ENCODE peak calls at places on chromosomes 5 and 9, in seven cellular contexts. One of them, this sample, is unnamed.

GRCh38 chr9:136773386-136774044 is 9.2 kb upstream of the LCN15 start:
- DNase-seq in left lung: peak
- DNase-seq in NCI-H1092 treated with DMSO at 0.1 percent for 48 hours: no peak
- DNase-seq in activated CD8-positive, alpha-beta memory T cell treated with anti-CD3 and anti-CD28 coated beads for 4 hours: no peak
- DNase-seq in ELF-1: peak
- DNase-seq in RKO: peak
- DNase-seq in T-helper 1 cell: no peak
- DNase-seq in this sample: peak

GRCh38 chr9:106420511-106420944 is 442.4 kb upstream of the ZNF462 start:
- DNase-seq in NCI-H1092 treated with DMSO at 0.1 percent for 48 hours: no peak
- DNase-seq in activated CD8-positive, alpha-beta memory T cell treated with anti-CD3 and anti-CD28 coated beads for 4 hours: no peak
- DNase-seq in left lung: no peak
- DNase-seq in ELF-1: peak
- DNase-seq in T-helper 1 cell: no peak
- DNase-seq in RKO: no peak
- DNase-seq in this sample: no peak

GRCh38 chr5:77957-78804 is 13.8 kb upstream of the PLEKHG4B start:
- DNase-seq in activated CD8-positive, alpha-beta memory T cell treated with anti-CD3 and anti-CD28 coated beads for 4 hours: no peak
- DNase-seq in T-helper 1 cell: no peak
- DNase-seq in left lung: no peak
- DNase-seq in RKO: peak
- DNase-seq in NCI-H1092 treated with DMSO at 0.1 percent for 48 hours: peak
- DNase-seq in ELF-1: peak
- DNase-seq in this sample: no peak

GRCh38 chr5:165981721-165982120 is 2309.7 kb upstream of the WWC1 start:
- DNase-seq in ELF-1: no peak
- DNase-seq in activated CD8-positive, alpha-beta memory T cell treated with anti-CD3 and anti-CD28 coated beads for 4 hours: no peak
- DNase-seq in RKO: no peak
- DNase-seq in left lung: no peak
- DNase-seq in T-helper 1 cell: no peak
- DNase-seq in NCI-H1092 treated with DMSO at 0.1 percent for 48 hours: no peak
- DNase-seq in this sample: no peak

GRCh38 chr5:142598338-142598700 is 87.6 kb downstream of the FGF1 start:
- DNase-seq in activated CD8-positive, alpha-beta memory T cell treated with anti-CD3 and anti-CD28 coated beads for 4 hours: no peak
- DNase-seq in RKO: no peak
- DNase-seq in T-helper 1 cell: no peak
- DNase-seq in NCI-H1092 treated with DMSO at 0.1 percent for 48 hours: no peak
- DNase-seq in left lung: no peak
- DNase-seq in ELF-1: no peak
- DNase-seq in this sample: no peak

GRCh38 chr9:113701741-113702422 is 174.2 kb upstream of the ZNF618 start:
- DNase-seq in left lung: no peak
- DNase-seq in ELF-1: peak
- DNase-seq in NCI-H1092 treated with DMSO at 0.1 percent for 48 hours: no peak
- DNase-seq in activated CD8-positive, alpha-beta memory T cell treated with anti-CD3 and anti-CD28 coated beads for 4 hours: no peak
- DNase-seq in RKO: no peak
- DNase-seq in T-helper 1 cell: no peak
- DNase-seq in this sample: no peak

GRCh38 chr9:112166176-112167140 is 8.6 kb downstream of the SUSD1 start:
- DNase-seq in activated CD8-positive, alpha-beta memory T cell treated with anti-CD3 and anti-CD28 coated beads for 4 hours: no peak
- DNase-seq in RKO: no peak
- DNase-seq in NCI-H1092 treated with DMSO at 0.1 percent for 48 hours: no peak
- DNase-seq in ELF-1: peak
- DNase-seq in left lung: no peak
- DNase-seq in T-helper 1 cell: no peak
- DNase-seq in this sample: no peak

GRCh38 chr5:172114875-172115422 is 73.1 kb downstream of the STK10 start:
- DNase-seq in ELF-1: no peak
- DNase-seq in RKO: no peak
- DNase-seq in activated CD8-positive, alpha-beta memory T cell treated with anti-CD3 and anti-CD28 coated beads for 4 hours: peak
- DNase-seq in left lung: peak
- DNase-seq in T-helper 1 cell: peak
- DNase-seq in NCI-H1092 treated with DMSO at 0.1 percent for 48 hours: no peak
- DNase-seq in this sample: peak

GRCh38 chr9:34459941-34460340 is 1.3 kb downstream of the DNAI1 start:
- DNase-seq in T-helper 1 cell: no peak
- DNase-seq in ELF-1: no peak
- DNase-seq in NCI-H1092 treated with DMSO at 0.1 percent for 48 hours: no peak
- DNase-seq in RKO: no peak
- DNase-seq in left lung: no peak
- DNase-seq in activated CD8-positive, alpha-beta memory T cell treated with anti-CD3 and anti-CD28 coated beads for 4 hours: no peak
- DNase-seq in this sample: no peak

GRCh38 chr9:20316372-20316771 is 305.9 kb downstream of the MLLT3 start:
- DNase-seq in ELF-1: no peak
- DNase-seq in left lung: no peak
- DNase-seq in activated CD8-positive, alpha-beta memory T cell treated with anti-CD3 and anti-CD28 coated beads for 4 hours: no peak
- DNase-seq in T-helper 1 cell: no peak
- DNase-seq in NCI-H1092 treated with DMSO at 0.1 percent for 48 hours: no peak
- DNase-seq in RKO: no peak
- DNase-seq in this sample: no peak

GRCh38 chr5:56838409-56839039 is 23.2 kb downstream of the MAP3K1 start:
- DNase-seq in NCI-H1092 treated with DMSO at 0.1 percent for 48 hours: peak
- DNase-seq in activated CD8-positive, alpha-beta memory T cell treated with anti-CD3 and anti-CD28 coated beads for 4 hours: no peak
- DNase-seq in ELF-1: no peak
- DNase-seq in T-helper 1 cell: no peak
- DNase-seq in RKO: peak
- DNase-seq in left lung: no peak
- DNase-seq in this sample: no peak

GRCh38 chr9:34971146-34971811 is 13.2 kb downstream of the PHF24 start:
- DNase-seq in RKO: no peak
- DNase-seq in ELF-1: no peak
- DNase-seq in NCI-H1092 treated with DMSO at 0.1 percent for 48 hours: no peak
- DNase-seq in activated CD8-positive, alpha-beta memory T cell treated with anti-CD3 and anti-CD28 coated beads for 4 hours: no peak
- DNase-seq in left lung: no peak
- DNase-seq in T-helper 1 cell: no peak
- DNase-seq in this sample: no peak

GRCh38 chr5:122584411-122585110 is 190.3 kb upstream of the SNX2 start:
- DNase-seq in RKO: no peak
- DNase-seq in ELF-1: peak
- DNase-seq in NCI-H1092 treated with DMSO at 0.1 percent for 48 hours: no peak
- DNase-seq in T-helper 1 cell: no peak
- DNase-seq in left lung: no peak
- DNase-seq in activated CD8-positive, alpha-beta memory T cell treated with anti-CD3 and anti-CD28 coated beads for 4 hours: no peak
- DNase-seq in this sample: no peak

GRCh38 chr9:125911861-125912260 is 164.7 kb downstream of the PBX3 start:
- DNase-seq in T-helper 1 cell: no peak
- DNase-seq in activated CD8-positive, alpha-beta memory T cell treated with anti-CD3 and anti-CD28 coated beads for 4 hours: no peak
- DNase-seq in ELF-1: no peak
- DNase-seq in RKO: no peak
- DNase-seq in left lung: no peak
- DNase-seq in NCI-H1092 treated with DMSO at 0.1 percent for 48 hours: no peak
- DNase-seq in this sample: no peak

GRCh38 chr5:96226941-96227552 is 206.0 kb downstream of the PCSK1 start:
- DNase-seq in NCI-H1092 treated with DMSO at 0.1 percent for 48 hours: no peak
- DNase-seq in T-helper 1 cell: no peak
- DNase-seq in left lung: no peak
- DNase-seq in RKO: no peak
- DNase-seq in ELF-1: no peak
- DNase-seq in activated CD8-positive, alpha-beta memory T cell treated with anti-CD3 and anti-CD28 coated beads for 4 hours: no peak
- DNase-seq in this sample: no peak

GRCh38 chr5:116971131-116971530 is 396.5 kb upstream of the SEMA6A start:
- DNase-seq in NCI-H1092 treated with DMSO at 0.1 percent for 48 hours: no peak
- DNase-seq in activated CD8-positive, alpha-beta memory T cell treated with anti-CD3 and anti-CD28 coated beads for 4 hours: no peak
- DNase-seq in RKO: no peak
- DNase-seq in left lung: no peak
- DNase-seq in T-helper 1 cell: no peak
- DNase-seq in ELF-1: no peak
- DNase-seq in this sample: no peak

GRCh38 chr9:89563511-89564256 is 41.1 kb upstream of the GADD45G start:
- DNase-seq in RKO: no peak
- DNase-seq in T-helper 1 cell: no peak
- DNase-seq in left lung: no peak
- DNase-seq in activated CD8-positive, alpha-beta memory T cell treated with anti-CD3 and anti-CD28 coated beads for 4 hours: no peak
- DNase-seq in ELF-1: no peak
- DNase-seq in NCI-H1092 treated with DMSO at 0.1 percent for 48 hours: no peak
- DNase-seq in this sample: no peak

GRCh38 chr5:6734781-6735180 is 21.5 kb downstream of the TENT4A start:
- DNase-seq in left lung: no peak
- DNase-seq in T-helper 1 cell: no peak
- DNase-seq in RKO: no peak
- DNase-seq in NCI-H1092 treated with DMSO at 0.1 percent for 48 hours: no peak
- DNase-seq in activated CD8-positive, alpha-beta memory T cell treated with anti-CD3 and anti-CD28 coated beads for 4 hours: no peak
- DNase-seq in ELF-1: no peak
- DNase-seq in this sample: no peak

GRCh38 chr9:93894691-93895079 is 60.5 kb downstream of the BARX1 start:
- DNase-seq in T-helper 1 cell: no peak
- DNase-seq in left lung: peak
- DNase-seq in NCI-H1092 treated with DMSO at 0.1 percent for 48 hours: no peak
- DNase-seq in RKO: no peak
- DNase-seq in activated CD8-positive, alpha-beta memory T cell treated with anti-CD3 and anti-CD28 coated beads for 4 hours: no peak
- DNase-seq in ELF-1: no peak
- DNase-seq in this sample: peak

GRCh38 chr9:124574944-124575343 is 67.7 kb upstream of the NR5A1 start:
- DNase-seq in T-helper 1 cell: no peak
- DNase-seq in RKO: peak
- DNase-seq in ELF-1: peak
- DNase-seq in activated CD8-positive, alpha-beta memory T cell treated with anti-CD3 and anti-CD28 coated beads for 4 hours: no peak
- DNase-seq in NCI-H1092 treated with DMSO at 0.1 percent for 48 hours: no peak
- DNase-seq in left lung: no peak
- DNase-seq in this sample: no peak

GRCh38 chr9:88344013-88344412 is 44.2 kb upstream of the SPIN1 start:
- DNase-seq in RKO: no peak
- DNase-seq in activated CD8-positive, alpha-beta memory T cell treated with anti-CD3 and anti-CD28 coated beads for 4 hours: no peak
- DNase-seq in ELF-1: peak
- DNase-seq in left lung: no peak
- DNase-seq in NCI-H1092 treated with DMSO at 0.1 percent for 48 hours: no peak
- DNase-seq in T-helper 1 cell: no peak
- DNase-seq in this sample: no peak

GRCh38 chr5:100965291-100965690 is 62.2 kb upstream of the ST8SIA4 start:
- DNase-seq in T-helper 1 cell: no peak
- DNase-seq in left lung: no peak
- DNase-seq in ELF-1: no peak
- DNase-seq in activated CD8-positive, alpha-beta memory T cell treated with anti-CD3 and anti-CD28 coated beads for 4 hours: no peak
- DNase-seq in NCI-H1092 treated with DMSO at 0.1 percent for 48 hours: no peak
- DNase-seq in RKO: no peak
- DNase-seq in this sample: no peak